ENCODE peak calls at places on chromosomes 13 and 19, in six cellular contexts. U is BE2C, C is Peyer's patch, K is tibial artery, Y is OCI-LY7, Z is cardiac muscle cell. X is an unnamed sample.

GRCh38 chr19:16571283-16571682 is 932 bp downstream of the SLC35E1 start:
- DNase-seq in K (no peak), Z (peak; percentile 51), Y (peak; percentile 22), C (no peak), U (no peak), X (no peak)

GRCh38 chr19:1263198-1263597 is 5.9 kb upstream of the CIRBP start:
- DNase-seq in U (no peak), Z (no peak), Y (no peak), C (peak; percentile 83), K (no peak), X (no peak)

GRCh38 chr19:49691243-49692101 is 556 bp downstream of the CPT1C start:
- DNase-seq in K (no peak), Y (no peak), C (no peak), U (peak; percentile 79), Z (peak; percentile 86), X (peak; percentile 61)

GRCh38 chr19:38061294-38061693 is 154.3 kb downstream of the SIPA1L3 start:
- DNase-seq in Z (peak; percentile 70), Y (no peak), C (no peak), U (no peak), K (no peak), X (peak; percentile 81)

GRCh38 chr13:22454586-22454985 is 726.2 kb upstream of the SGCG start:
- DNase-seq in K (no peak), Z (no peak), Y (no peak), C (no peak), U (no peak), X (no peak)

GRCh38 chr13:50512602-50513527 is 330.6 kb downstream of the DLEU7 start:
- DNase-seq in Z (peak; percentile 70), C (peak; percentile 87), U (no peak), Y (peak; percentile 95), K (peak; percentile 78), X (peak; percentile 45)

GRCh38 chr19:30669329-30670010 is 297.3 kb downstream of the ZNF536 start:
- DNase-seq in K (no peak), C (peak; percentile 80), Z (peak; percentile 43), U (peak; percentile 83), Y (peak; percentile 34), X (peak; percentile 29)

GRCh38 chr19:34881982-34882381 is 44.7 kb upstream of the ZNF30 start:
- DNase-seq in Z (peak; percentile 15), K (no peak), C (no peak), U (no peak), Y (no peak), X (no peak)

GRCh38 chr19:52935434-52935833 is 12.2 kb upstream of the ZNF888 start:
- DNase-seq in K (no peak), U (no peak), Y (no peak), Z (peak; percentile 54), C (no peak), X (peak; percentile 43)

GRCh38 chr13:91154553-91154952 is 192.9 kb upstream of the MIR17HG start:
- DNase-seq in Z (no peak), U (no peak), K (no peak), C (no peak), Y (no peak), X (no peak)

GRCh38 chr13:80040977-80041310 is 300.0 kb downstream of the SPRY2 start:
- DNase-seq in K (no peak), Y (no peak), U (no peak), Z (no peak), C (no peak), X (no peak)

GRCh38 chr13:57970404-57970803 is 338.9 kb downstream of the PCDH17 start:
- DNase-seq in Z (no peak), Y (no peak), U (no peak), C (no peak), K (no peak), X (no peak)
- TF ChIP-seq CTCF in Z (no peak), Y (no peak), U (no peak), C (no peak), K (no peak), X (no peak)

DNA sequence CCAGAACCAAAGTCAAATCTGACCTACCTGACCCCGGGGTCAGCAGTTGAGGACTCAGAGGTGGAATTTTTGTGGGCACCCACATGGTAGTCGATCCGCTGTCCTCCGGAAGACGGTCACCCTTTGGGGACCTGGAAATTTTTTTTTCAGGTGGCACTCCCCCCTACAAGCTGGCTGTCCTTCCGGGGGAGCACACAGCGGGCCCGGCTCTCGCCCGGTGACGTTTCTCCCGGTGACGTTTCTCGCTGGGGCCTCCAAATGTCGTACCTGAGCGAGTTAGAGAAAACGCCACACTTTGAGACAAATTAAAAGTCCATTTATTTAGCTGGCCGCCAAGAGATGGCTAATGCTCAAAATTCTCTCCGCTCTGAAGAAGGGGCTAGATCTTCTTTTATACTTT is 48.8 kb downstream of the ZFP14 start:
- DNase-seq in C (no peak), U (no peak), Z (no peak), Y (no peak), K (no peak), X (no peak)
- H3K36me3 ChIP-seq in C (peaks cover 8% of the 10 kb centered on the region), U (peaks cover 43% of the 10 kb centered on the region), Z (peaks cover 15% of the 10 kb centered on the region), Y (peaks cover 50% of the 10 kb centered on the region), K (peaks cover 42% of the 10 kb centered on the region), X (peaks cover 6% of the 10 kb centered on the region)

GRCh38 chr19:6721773-6722172 is 1.3 kb upstream of the C3 start:
- DNase-seq in Z (no peak), C (no peak), Y (peak; percentile 83), K (no peak), U (no peak), X (no peak)

GRCh38 chr19:6719540-6719861 is 949 bp downstream of the C3 start:
- DNase-seq in U (no peak), Z (no peak), Y (no peak), K (no peak), C (no peak), X (no peak)

GRCh38 chr19:6721113-6721474 is 644 bp upstream of the C3 start:
- DNase-seq in Z (no peak), K (no peak), C (no peak), U (no peak), Y (no peak), X (no peak)

GRCh38 chr19:6719992-6720368 is 470 bp downstream of the C3 start:
- DNase-seq in Y (no peak), Z (no peak), U (no peak), K (no peak), C (no peak), X (no peak)

GRCh38 chr19:6720369-6721112 is at the start of gene C3:
- DNase-seq in C (no peak), Z (peak; percentile 96), U (no peak), K (peak; percentile 84), Y (no peak), X (no peak)
- H3K4me3 ChIP-seq in C (peak within 1 kb of the TSS; percentile 28), Z (no peak within 1 kb of the TSS), U (no peak within 1 kb of the TSS), K (peak within 1 kb of the TSS; percentile 20), Y (peak within 1 kb of the TSS; percentile 43), X (no peak within 1 kb of the TSS)

GRCh38 chr13:48377857-48378256 is 35.1 kb downstream of the LPAR6 start:
- DNase-seq in K (no peak), Z (no peak), C (no peak), U (no peak), Y (no peak), X (no peak)
- TF ChIP-seq CTCF in K (no peak), Z (no peak), C (no peak), U (no peak), Y (no peak), X (no peak)

DNA sequence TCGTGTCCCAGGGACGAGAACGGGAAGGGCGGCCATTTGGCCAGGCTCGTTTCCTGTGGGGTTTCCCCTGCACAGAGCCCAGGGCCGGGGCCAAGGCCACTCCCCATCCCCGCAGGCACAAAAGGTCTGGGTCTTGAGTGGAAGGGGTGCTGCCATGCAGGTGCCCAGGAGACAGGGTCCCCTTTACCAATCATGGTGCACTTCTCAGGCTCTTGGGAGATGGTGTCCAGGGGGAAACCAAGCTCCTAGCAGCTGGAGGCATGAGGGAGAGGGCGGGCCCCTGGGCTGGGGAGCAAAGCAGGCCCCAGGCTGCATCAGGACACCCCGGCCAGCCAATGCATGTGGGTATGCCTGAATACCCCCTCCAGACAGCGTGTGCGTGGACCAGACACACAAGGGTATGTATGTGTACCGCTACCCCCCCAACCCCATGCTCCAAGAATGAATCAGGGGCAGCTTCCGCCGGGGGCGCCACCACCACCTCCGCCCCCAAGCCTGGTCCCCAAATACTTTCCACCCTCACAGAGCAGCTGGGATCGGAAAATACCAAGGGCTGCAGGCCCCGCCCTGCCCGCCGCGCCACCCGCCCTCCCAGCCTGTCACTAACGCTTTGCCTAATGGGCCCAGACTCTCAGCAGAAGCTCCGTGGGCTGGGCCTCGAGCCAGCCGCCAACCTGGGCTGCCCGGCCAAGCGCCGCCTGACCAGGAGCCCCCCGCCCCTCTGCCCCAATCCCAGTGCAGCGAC is 37.6 kb upstream of the NANOS3 start:
- DNase-seq in C (peak; percentile 92), Y (peak; percentile 76), U (peak; percentile 97), K (peak; percentile 96), Z (peak; percentile 86), X (no peak)
- H3K36me3 ChIP-seq in C (peaks cover 27% of the 10 kb centered on the region), Y (no peaks in the 10 kb centered on the region), U (peaks cover 23% of the 10 kb centered on the region), K (peaks cover 18% of the 10 kb centered on the region), Z (peaks cover 3% of the 10 kb centered on the region), X (peaks cover 58% of the 10 kb centered on the region)

DNA sequence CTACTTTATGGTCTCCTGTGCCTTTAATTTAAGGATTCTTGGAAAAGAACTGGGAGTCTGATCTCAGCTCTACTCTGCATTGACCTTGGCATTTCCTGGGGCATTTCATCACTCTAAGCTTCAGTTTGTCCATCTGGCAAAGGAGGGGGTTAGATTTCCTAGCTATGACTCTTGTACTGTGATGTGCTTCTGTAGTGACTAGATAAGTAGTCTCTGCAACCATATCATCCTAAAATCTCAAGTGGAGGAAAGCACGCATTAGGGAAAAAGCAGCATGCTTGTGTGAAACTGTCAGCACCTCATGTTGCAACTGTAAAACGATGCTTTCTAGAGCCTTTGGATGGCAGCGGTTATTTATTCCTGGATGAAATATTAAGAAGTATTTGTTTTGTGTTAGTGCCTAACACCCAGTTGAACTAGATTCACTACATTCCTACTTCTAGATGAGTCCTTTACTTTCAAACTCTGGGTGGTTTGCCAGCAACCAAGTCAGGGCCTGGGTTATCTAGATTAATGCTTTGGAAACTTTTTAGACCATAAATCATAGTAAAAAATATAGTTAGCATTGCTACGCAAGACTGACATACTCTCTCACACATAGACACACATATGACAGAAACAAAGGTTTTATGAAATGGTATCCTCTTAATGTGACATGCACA is 6.8 kb downstream of the WDFY2 start:
- DNase-seq in K (no peak), Y (no peak), U (no peak), Z (peak; percentile 96), C (no peak), X (peak; percentile 80)
- H3K4me3 ChIP-seq in K (no peak overlapping the region), Y (no peak overlapping the region), U (no peak overlapping the region), Z (no peak overlapping the region), C (no peak overlapping the region), X (no peak overlapping the region)

X was measured in brain microvascular endothelial cell.